ENCODE peak calls at places on chromosomes 2 and 18, in seven cellular contexts. P, Z, N, Y, T, M and B are unnamed samples.
A peak's percentile ranks its signal among the peaks of the same experiment; 100 is the strongest.

GRCh38 chr2:65309699-65310098 is 82.1 kb downstream of the ACTR2 start:
- DNase-seq in P (no peak), Y (no peak), Z (no peak), N (no peak), M (no peak), T (peak; percentile 22), B (no peak)

GRCh38 chr2:105166671-105167070 is 74.9 kb upstream of the GPR45 start:
- DNase-seq in N (no peak), T (no peak), M (no peak), P (no peak), Z (no peak), Y (no peak), B (no peak)

GRCh38 chr2:422676-423435 is 135.0 kb upstream of the ALKAL2 start:
- DNase-seq in T (no peak), P (no peak), Z (no peak), N (no peak), M (no peak), Y (no peak), B (no peak)

GRCh38 chr2:134167015-134167414 is 86.9 kb upstream of the MGAT5 start:
- DNase-seq in Y (no peak), M (no peak), P (no peak), Z (no peak), T (peak; percentile 44), N (no peak), B (no peak)

GRCh38 chr18:67865400-67865799 is 348.9 kb upstream of the DSEL start:
- DNase-seq in N (no peak), P (no peak), Y (no peak), Z (no peak), T (no peak), M (no peak), B (no peak)

GRCh38 chr2:105712166-105712915 is 32.4 kb upstream of the NCK2 start:
- DNase-seq in T (peak; percentile 35), Y (no peak), P (no peak), M (no peak), N (peak; percentile 75), Z (no peak), B (no peak)

GRCh38 chr2:198641161-198641560 is 816.6 kb downstream of the SATB2 start:
- DNase-seq in Y (no peak), T (no peak), Z (no peak), N (no peak), M (no peak), P (no peak), B (no peak)

GRCh38 chr2:102137138-102137537 is 5.4 kb upstream of the IL1R1 start:
- DNase-seq in P (no peak), M (no peak), N (no peak), Y (no peak), T (peak; percentile 54), Z (no peak), B (no peak)

GRCh38 chr2:19754907-19755306 is 146.9 kb downstream of the TTC32 start:
- DNase-seq in M (no peak), T (peak; percentile 25), P (no peak), N (no peak), Y (no peak), Z (no peak), B (no peak)

GRCh38 chr2:96485350-96485749 is 19.8 kb downstream of the NEURL3 start:
- DNase-seq in P (peak; percentile 69), T (no peak), N (no peak), Z (no peak), Y (no peak), M (no peak), B (no peak)
- H3K27ac ChIP-seq in P (no peak overlapping the region), T (no peak overlapping the region), N (no peak overlapping the region), Z (no peak overlapping the region), Y (peak overlapping the region; percentile 69), M (peak overlapping the region; percentile 79), B (peak overlapping the region; percentile 77)

GRCh38 chr2:230010501-230010900 is 58.2 kb downstream of the SLC16A14 start:
- DNase-seq in T (no peak), N (no peak), P (no peak), Z (no peak), M (no peak), Y (no peak), B (no peak)
- H3K27ac ChIP-seq in T (no peak overlapping the region), N (no peak overlapping the region), P (no peak overlapping the region), Z (no peak overlapping the region), M (no peak overlapping the region), Y (no peak overlapping the region), B (no peak overlapping the region)

GRCh38 chr2:207176245-207176644 is 10.5 kb upstream of the KLF7 start:
- DNase-seq in Z (no peak), P (no peak), Y (no peak), T (no peak), M (no peak), N (no peak), B (no peak)

DNA sequence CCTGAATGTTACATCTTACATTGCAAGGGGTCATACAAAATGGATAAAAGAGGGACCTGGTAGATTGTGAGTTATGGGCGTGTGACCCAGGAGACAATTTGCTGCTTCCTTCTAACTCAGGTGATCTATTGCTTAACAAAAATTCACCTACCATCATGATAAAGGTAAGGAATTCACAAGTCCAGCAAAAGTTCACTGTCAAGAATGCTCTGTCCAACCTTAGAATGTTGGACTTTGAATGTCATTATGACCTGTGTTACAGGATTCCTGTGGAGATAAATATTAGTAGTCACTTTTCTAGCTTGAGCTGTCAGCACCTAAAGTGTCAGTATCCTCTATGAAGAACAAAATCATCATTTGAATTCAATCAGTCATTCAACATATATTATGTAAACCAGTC is 7.9 kb upstream of the KLF7 start:
- DNase-seq in Y (no peak), P (no peak), M (no peak), N (no peak), Z (no peak), T (no peak), B (no peak)
- H3K27ac ChIP-seq in Y (no peak overlapping the region), P (no peak overlapping the region), M (no peak overlapping the region), N (no peak overlapping the region), Z (no peak overlapping the region), T (no peak overlapping the region), B (no peak overlapping the region)

DNA sequence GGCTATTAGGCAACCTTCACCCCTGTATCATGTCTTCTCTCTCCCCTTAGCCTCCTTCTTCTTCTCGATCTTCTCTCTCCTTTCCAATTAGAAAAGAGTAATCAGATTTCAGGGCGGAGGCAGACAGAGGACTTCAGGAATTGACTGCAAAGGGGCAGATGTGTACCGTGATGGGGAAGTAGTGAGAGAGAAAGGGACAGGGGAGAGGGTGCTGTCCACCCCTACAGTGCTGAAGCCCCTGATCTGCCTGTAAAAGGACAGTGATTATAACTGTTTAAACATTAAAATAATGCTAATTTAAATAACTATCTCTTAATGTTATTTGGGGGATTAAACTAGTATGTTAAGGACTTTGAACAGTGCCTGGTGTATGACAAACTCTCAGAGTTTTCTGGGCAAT is 178.5 kb downstream of the ACTR3 start:
- DNase-seq in N (peak; percentile 35), M (no peak), Y (no peak), T (no peak), Z (no peak), P (no peak), B (no peak)
- H3K27ac ChIP-seq in N (no peak overlapping the region), M (no peak overlapping the region), Y (no peak overlapping the region), T (no peak overlapping the region), Z (no peak overlapping the region), P (no peak overlapping the region), B (no peak overlapping the region)

DNA sequence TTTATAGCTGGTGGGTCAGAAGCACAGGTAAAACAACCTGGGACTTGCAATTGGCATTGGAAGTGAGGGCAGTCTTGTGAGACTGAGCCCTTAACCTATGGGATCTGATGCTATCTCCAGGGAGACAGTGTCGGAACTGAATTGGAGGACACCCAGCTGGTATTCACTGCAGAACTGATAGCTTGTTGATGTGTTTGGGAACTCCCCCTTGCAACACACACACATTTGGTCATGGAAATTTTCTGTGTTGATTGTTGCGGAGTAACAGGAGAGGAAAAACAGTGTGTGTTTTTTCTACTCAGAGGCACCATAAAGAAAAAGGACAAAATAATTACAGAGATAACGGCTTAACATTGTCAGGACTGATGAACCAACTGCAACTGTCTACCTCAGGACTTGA is 16.1 kb downstream of the TPGS2 start:
- DNase-seq in Z (no peak), N (peak; percentile 13), Y (no peak), T (no peak), M (no peak), P (no peak), B (no peak)
- H3K27ac ChIP-seq in Z (no peak overlapping the region), N (no peak overlapping the region), Y (no peak overlapping the region), T (no peak overlapping the region), M (no peak overlapping the region), P (no peak overlapping the region), B (no peak overlapping the region)

DNA sequence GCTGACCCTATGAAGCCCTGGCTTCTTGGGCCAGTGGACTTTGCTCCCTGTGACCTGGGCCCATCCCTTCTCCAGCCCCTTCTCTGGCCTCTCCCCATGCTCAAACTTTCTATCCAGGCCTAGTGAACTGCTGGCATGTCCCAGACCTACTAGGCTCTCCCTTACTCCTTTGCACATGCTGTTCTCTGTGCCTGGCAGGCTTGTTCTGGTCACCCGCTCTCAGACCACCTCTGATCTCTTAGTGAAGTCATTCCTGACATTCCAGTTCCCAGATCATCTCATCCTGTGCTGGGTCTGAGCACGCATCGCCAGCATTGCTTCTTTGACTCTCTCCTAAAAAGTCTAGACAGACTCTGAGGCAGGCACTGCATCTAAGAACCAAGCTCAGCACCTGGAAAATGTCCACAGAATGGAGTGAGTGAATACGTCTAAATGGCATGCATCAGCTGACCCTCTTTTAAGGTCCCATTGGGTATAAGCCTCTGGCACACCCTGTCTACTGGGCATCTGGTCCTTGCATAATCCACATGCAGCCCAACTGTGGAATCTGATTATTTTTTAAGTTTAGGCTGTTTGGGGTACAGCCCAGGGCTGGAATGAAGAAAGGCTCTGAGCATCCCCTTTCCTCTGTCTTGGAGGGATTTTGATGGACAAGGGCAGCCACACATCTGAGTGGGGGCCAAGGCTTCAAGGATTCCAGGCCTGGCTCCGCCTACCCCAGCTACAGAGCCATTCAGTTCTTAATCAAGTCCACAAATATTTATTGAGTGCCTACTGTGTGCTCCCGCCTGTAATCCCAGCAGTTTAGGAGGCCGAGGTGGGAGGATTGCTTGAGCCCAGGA is 130.6 kb upstream of the HAAO start:
- DNase-seq in M (peak; percentile 56), Z (no peak), Y (peak; percentile 77), P (peak; percentile 93), N (peak; percentile 40), T (peak; percentile 66), B (no peak)
- H3K27ac ChIP-seq in M (peak overlapping the region; percentile 81), Z (peak overlapping the region; percentile 98), Y (peak overlapping the region; percentile 99), P (peak overlapping the region; percentile 98), N (no peak overlapping the region), T (no peak overlapping the region), B (no peak overlapping the region)

GRCh38 chr2:120797421-120798289 is 62.0 kb downstream of the GLI2 start:
- DNase-seq in P (peak; percentile 30), M (no peak), Z (no peak), T (no peak), Y (no peak), N (no peak), B (no peak)
- H3K27ac ChIP-seq in P (no peak overlapping the region), M (no peak overlapping the region), Z (no peak overlapping the region), T (no peak overlapping the region), Y (peak overlapping the region; percentile 15), N (no peak overlapping the region), B (no peak overlapping the region)

DNA sequence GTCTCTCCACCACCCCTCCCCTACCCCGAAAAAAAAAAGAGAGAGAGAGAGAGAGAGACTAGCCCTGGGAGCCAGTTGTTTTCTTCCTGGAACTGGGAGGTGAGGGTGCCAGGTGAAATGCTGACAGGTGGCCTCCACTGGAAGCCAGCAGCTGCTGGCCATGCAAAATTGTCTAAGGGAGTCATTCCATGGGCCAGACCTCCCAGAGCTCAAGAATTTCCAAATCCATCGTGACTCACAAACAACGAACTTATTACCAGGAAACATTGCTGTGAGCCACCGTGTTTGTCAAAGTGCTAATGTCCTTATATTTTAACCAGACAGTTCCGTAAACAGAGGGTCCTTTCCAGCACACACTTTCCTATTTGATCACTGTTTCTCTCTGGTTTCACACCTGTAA is 68.5 kb upstream of the PID1 start:
- DNase-seq in M (no peak), Y (no peak), T (no peak), N (no peak), Z (no peak), P (no peak), B (no peak)
- H3K27ac ChIP-seq in M (no peak overlapping the region), Y (no peak overlapping the region), T (no peak overlapping the region), N (no peak overlapping the region), Z (no peak overlapping the region), P (no peak overlapping the region), B (no peak overlapping the region)